ENCODE peak calls at places on chromosomes 16 and 17, in six cellular contexts. U is mucosa of gallbladder; S is IMR-90; Y is endothelial cell; B is effector memory CD4-positive, alpha-beta T cell; O is HT1080. N is an unnamed sample.

GRCh38 chr17:83080641-83081560 is 1.5 kb downstream of the METRNL start:
- DNase-seq in U (peak), S (peak), Y (no peak), B (peak), O (no peak), N (no peak)

GRCh38 chr17:30964878-30965277 is 6.0 kb upstream of the RNF135 start:
- DNase-seq in U (no peak), S (peak), Y (no peak), B (no peak), O (peak), N (no peak)

GRCh38 chr17:68539536-68540469 is 27.6 kb downstream of the PRKAR1A start:
- DNase-seq in U (peak), S (no peak), Y (no peak), B (no peak), O (no peak), N (no peak)

GRCh38 chr16:1779741-1780676 is 2.4 kb downstream of the SPSB3 start:
- DNase-seq in U (no peak), S (no peak), Y (no peak), B (no peak), O (no peak), N (no peak)

GRCh38 chr16:2985893-2986355 is 5.7 kb upstream of the PKMYT1 start:
- DNase-seq in U (no peak), S (no peak), Y (no peak), B (no peak), O (no peak), N (no peak)

GRCh38 chr16:4614571-4615388 is at the start of gene UBALD1:
- DNase-seq in U (peak), S (peak), Y (peak), B (peak), O (peak), N (peak)

GRCh38 chr16:20611975-20612471 is 35.9 kb upstream of the ACSM2B start:
- DNase-seq in U (no peak), S (no peak), Y (no peak), B (no peak), O (no peak), N (no peak)

GRCh38 chr17:41781404-41782110 is 5.0 kb downstream of the JUP start:
- DNase-seq in U (no peak), S (no peak), Y (no peak), B (no peak), O (no peak), N (no peak)

GRCh38 chr16:16798504-16798903 is 419.6 kb downstream of the NPIPA7 start:
- DNase-seq in U (no peak), S (no peak), Y (no peak), B (no peak), O (no peak), N (no peak)

GRCh38 chr16:70663524-70664324 is 17.4 kb downstream of the IL34 start:
- DNase-seq in U (no peak), S (no peak), Y (no peak), B (no peak), O (no peak), N (no peak)